ENCODE peak calls at places on chromosome 10, in ten cellular contexts. S is heart left ventricle; L is astrocyte; M is CD8-positive, alpha-beta T cell; P is HCT116; Q is endodermal cell; J is left ventricle myocardium inferior; G is cardiac muscle cell; K is effector memory CD4-positive, alpha-beta T cell; N is hepatocyte. A is an unnamed sample. For H3K4me1 and H3K36me3, the result is how much of the 10 kb centered on the place peaks cover.

GRCh38 chr10:71176661-71177060 is 35.7 kb upstream of the UNC5B start:
- DNase-seq in S (no peak), L (no peak), M (no peak), P (no peak), Q (peak), J (no peak), G (no peak), K (no peak), N (no peak), A (no peak)

GRCh38 chr10:3850999-3851937 is 66.3 kb upstream of the KLF6 start:
- DNase-seq in S (no peak), L (peak), M (no peak), P (peak), Q (no peak), J (no peak), G (peak), K (no peak), N (peak), A (no peak)

GRCh38 chr10:3720228-3721019 is 64.6 kb downstream of the KLF6 start:
- DNase-seq in S (peak), L (peak), M (no peak), P (no peak), Q (no peak), J (peak), G (peak), K (no peak), N (peak), A (no peak)

GRCh38 chr10:101467286-101467770 is 113.4 kb downstream of the BTRC start:
- DNase-seq in S (peak), L (peak), M (no peak), P (peak), Q (peak), J (no peak), G (peak), K (peak), N (peak), A (peak)

GRCh38 chr10:100838986-100839385 is 73.8 kb upstream of the SLF2 start:
- DNase-seq in S (no peak), L (no peak), M (no peak), P (no peak), Q (no peak), J (no peak), G (no peak), K (no peak), N (no peak), A (no peak)

GRCh38 chr10:128180843-128181242 is 54.6 kb upstream of the MKI67 start:
- DNase-seq in S (no peak), L (no peak), M (peak), P (no peak), Q (no peak), J (no peak), G (no peak), K (peak), N (no peak), A (no peak)

GRCh38 chr10:76631054-76631453 is 1006.6 kb downstream of the KCNMA1 start:
- DNase-seq in S (no peak), L (no peak), M (no peak), P (no peak), Q (no peak), J (no peak), G (no peak), K (no peak), N (no peak), A (no peak)

GRCh38 chr10:79127151-79127961 is 58.6 kb downstream of the ZMIZ1 start:
- DNase-seq in S (no peak), L (peak), M (no peak), P (peak), Q (peak), J (peak), G (peak), K (no peak), N (peak), A (no peak)

GRCh38 chr10:127012769-127013152 is 107.5 kb downstream of the DOCK1 start:
- DNase-seq in S (peak), L (peak), M (no peak), P (peak), Q (no peak), J (peak), G (peak), K (no peak), N (peak), A (peak)

GRCh38 chr10:91088300-91089140 is 131.9 kb upstream of the PCGF5 start:
- DNase-seq in S (peak), L (no peak), M (no peak), P (peak), Q (no peak), J (no peak), G (peak), K (no peak), N (no peak), A (no peak)

GRCh38 chr10:63466168-63466935 is 575 bp upstream of the JMJD1C start:
- DNase-seq in S (peak), L (peak), M (peak), P (peak), Q (no peak), J (peak), G (peak), K (no peak), N (peak), A (peak)

GRCh38 chr10:126421745-126422144 is 33.5 kb upstream of the ADAM12 start:
- DNase-seq in S (no peak), L (peak), M (no peak), P (no peak), Q (no peak), J (no peak), G (peak), K (no peak), N (peak), A (no peak)

GRCh38 chr10:24518981-24519597 is 204.6 kb downstream of the ARHGAP21 start:
- DNase-seq in S (peak), L (peak), M (no peak), P (peak), Q (peak), J (peak), G (peak), K (peak), N (peak), A (peak)

GRCh38 chr10:62594093-62594520 is 210.4 kb upstream of the ADO start:
- DNase-seq in S (peak), L (peak), M (peak), P (peak), Q (peak), J (peak), G (peak), K (peak), N (peak), A (peak)

GRCh38 chr10:113958631-113959382 is 84.9 kb upstream of the ADRB1 start:
- DNase-seq in S (peak), L (peak), M (no peak), P (peak), Q (no peak), J (no peak), G (peak), K (no peak), N (peak), A (peak)

GRCh38 chr10:103687172-103687571 is 168.2 kb downstream of the SH3PXD2A start:
- DNase-seq in S (no peak), L (no peak), M (no peak), P (no peak), Q (no peak), J (no peak), G (no peak), K (no peak), N (no peak), A (no peak)

GRCh38 chr10:114487815-114488536 is 83.7 kb upstream of the AFAP1L2 start:
- DNase-seq in S (no peak), L (peak), M (no peak), P (no peak), Q (no peak), J (no peak), G (no peak), K (no peak), N (no peak), A (no peak)

GRCh38 chr10:77319557-77319956 is 318.1 kb downstream of the KCNMA1 start:
- DNase-seq in S (no peak), L (peak), M (no peak), P (no peak), Q (no peak), J (no peak), G (peak), K (no peak), N (no peak), A (no peak)

GRCh38 chr10:30985552-30985951 is 46.1 kb downstream of the ZNF438 start:
- DNase-seq in S (no peak), L (peak), M (no peak), P (peak), Q (no peak), J (no peak), G (peak), K (no peak), N (no peak), A (no peak)

GRCh38 chr10:84540022-84540616 is 211.7 kb downstream of the CCSER2 start:
- DNase-seq in S (no peak), L (peak), M (no peak), P (no peak), Q (no peak), J (no peak), G (peak), K (no peak), N (no peak), A (peak)

GRCh38 chr10:114879541-114880158 is 58.1 kb downstream of the FHIP2A start:
- DNase-seq in S (no peak), L (no peak), M (no peak), P (peak), Q (peak), J (no peak), G (peak), K (peak), N (peak), A (peak)

GRCh38 chr10:110216240-110216639 is 8.8 kb downstream of the MXI1 start:
- DNase-seq in S (no peak), L (no peak), M (no peak), P (no peak), Q (no peak), J (no peak), G (no peak), K (no peak), N (no peak), A (no peak)

GRCh38 chr10:110215286-110215685 is 7.9 kb downstream of the MXI1 start:
- DNase-seq in S (no peak), L (no peak), M (no peak), P (no peak), Q (no peak), J (no peak), G (no peak), K (no peak), N (no peak), A (no peak)

GRCh38 chr10:110215751-110216150 is 8.3 kb downstream of the MXI1 start:
- DNase-seq in S (no peak), L (no peak), M (no peak), P (no peak), Q (no peak), J (no peak), G (no peak), K (no peak), N (no peak), A (peak)

GRCh38 chr10:110217609-110218008 is 10.2 kb downstream of the MXI1 start:
- DNase-seq in S (no peak), L (no peak), M (no peak), P (no peak), Q (no peak), J (no peak), G (no peak), K (no peak), N (no peak), A (no peak)

DNA sequence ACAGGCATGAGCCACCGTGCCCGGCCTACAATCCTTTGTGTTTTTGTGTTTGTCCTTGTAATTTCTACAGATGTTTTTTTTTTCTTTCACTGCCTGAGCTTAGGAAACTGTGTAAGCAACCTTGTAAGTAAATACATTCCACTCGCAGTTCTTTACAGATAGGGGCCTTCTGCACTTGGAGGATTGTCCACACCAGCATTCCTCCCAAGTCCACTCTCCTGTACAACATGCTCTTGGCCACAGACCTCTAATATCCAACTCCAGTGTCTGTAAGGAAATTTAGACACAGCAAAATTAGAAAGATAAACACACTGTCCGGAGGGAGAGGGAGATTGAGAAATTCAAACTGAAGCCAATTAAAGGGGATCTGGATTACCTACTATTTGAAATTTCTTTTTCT is 9.5 kb downstream of the MXI1 start:
- DNase-seq in S (no peak), L (no peak), M (no peak), P (no peak), Q (no peak), J (no peak), G (peak), K (no peak), N (no peak), A (no peak)
- H3K4me1 ChIP-seq in S (half or more), L (under half), M (under half), P (under half), Q (under half), J (half or more), G (under half), K (under half), N (under half), A (under half)

GRCh38 chr10:119826777-119827176 is 45.9 kb downstream of the MCMBP start:
- DNase-seq in S (no peak), L (no peak), M (no peak), P (no peak), Q (no peak), J (no peak), G (peak), K (no peak), N (no peak), A (no peak)
- H3K36me3 ChIP-seq in S (under half), L (half or more), M (under half), P (under half), Q (half or more), J (half or more), G (under half), K (under half), N (under half), A (under half)

GRCh38 chr10:33199731-33200130 is 134.7 kb downstream of the NRP1 start:
- DNase-seq in S (no peak), L (no peak), M (no peak), P (no peak), Q (no peak), J (no peak), G (no peak), K (no peak), N (no peak), A (no peak)
- H3K27ac ChIP-seq in S (no peak), L (no peak), M (no peak), P (no peak), Q (no peak), J (peak), G (no peak), K (no peak), N (no peak), A (no peak)

GRCh38 chr10:97498076-97498840 is at the start of gene MMS19:
- DNase-seq in S (peak), L (peak), M (peak), P (peak), Q (peak), J (peak), G (peak), K (peak), N (peak), A (peak)
- H3K4me1 ChIP-seq in S (half or more), L (under half), M (under half), P (under half), Q (under half), J (half or more), G (under half), K (under half), N (under half), A (under half)

GRCh38 chr10:132958886-132959295 is 16.5 kb upstream of the CFAP46 start:
- DNase-seq in S (no peak), L (no peak), M (no peak), P (no peak), Q (no peak), J (no peak), G (no peak), K (no peak), N (no peak), A (no peak)
- H3K36me3 ChIP-seq in S (under half), L (under half), M (under half), P (under half), Q (under half), J (under half), G (under half), K (under half), N (under half), A (under half)

DNA sequence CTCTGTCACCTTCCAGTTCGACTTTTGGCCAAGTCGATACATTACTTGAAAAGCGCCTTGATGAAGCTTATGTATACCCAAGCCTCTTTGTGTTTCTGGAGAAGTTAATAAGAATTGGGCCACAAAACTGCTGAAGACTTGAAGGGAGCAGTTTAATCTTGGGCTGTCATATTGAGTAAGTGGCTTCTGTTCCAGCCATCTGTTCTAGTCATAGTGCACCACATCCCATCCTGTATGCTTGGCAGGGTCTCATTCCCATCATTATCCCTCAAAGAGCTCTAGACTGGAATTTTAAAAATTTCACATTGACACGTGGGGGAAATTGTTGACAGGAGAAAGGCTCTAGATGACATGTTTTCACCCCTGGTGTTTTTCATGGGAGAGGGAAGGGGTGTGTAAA is 196.6 kb upstream of the PLPP4 start:
- DNase-seq in S (no peak), L (no peak), M (no peak), P (no peak), Q (no peak), J (no peak), G (no peak), K (no peak), N (no peak), A (no peak)
- H3K27ac ChIP-seq in S (no peak), L (no peak), M (no peak), P (no peak), Q (no peak), J (no peak), G (no peak), K (no peak), N (no peak), A (no peak)

GRCh38 chr10:132398566-132398991 is 1.6 kb downstream of the PWWP2B start:
- DNase-seq in S (no peak), L (no peak), M (no peak), P (no peak), Q (no peak), J (peak), G (no peak), K (no peak), N (no peak), A (no peak)
- H3K4me1 ChIP-seq in S (half or more), L (under half), M (under half), P (under half), Q (under half), J (half or more), G (under half), K (under half), N (under half), A (under half)

A was measured in SJCRH30.